ENCODE peak calls at places on chromosomes 3 and 15, in ten cellular contexts. One of them, this sample, is unnamed.

GRCh38 chr3:45659661-45660566 is 29.3 kb upstream of the SACM1L start:
- DNase-seq in mammary epithelial cell: no peak
- DNase-seq in brain microvascular endothelial cell: peak
- DNase-seq in IMR-90: peak
- DNase-seq in activated CD8-positive, alpha-beta T cell treated with anti-CD3 and anti-CD28 coated beads for 36 hours: peak
- DNase-seq in psoas muscle: peak
- DNase-seq in fibroblast of pulmonary artery: peak
- DNase-seq in dorsolateral prefrontal cortex: peak
- DNase-seq in neural crest cell: peak
- DNase-seq in MM.1S: peak
- DNase-seq in this sample: no peak

GRCh38 chr3:174206607-174207192 is 652.4 kb upstream of the NAALADL2 start:
- DNase-seq in mammary epithelial cell: no peak
- DNase-seq in brain microvascular endothelial cell: no peak
- DNase-seq in IMR-90: no peak
- DNase-seq in activated CD8-positive, alpha-beta T cell treated with anti-CD3 and anti-CD28 coated beads for 36 hours: no peak
- DNase-seq in psoas muscle: no peak
- DNase-seq in fibroblast of pulmonary artery: no peak
- DNase-seq in dorsolateral prefrontal cortex: no peak
- DNase-seq in neural crest cell: no peak
- DNase-seq in MM.1S: no peak
- DNase-seq in this sample: no peak

GRCh38 chr3:126509565-126510322 is 7.8 kb downstream of the UROC1 start:
- DNase-seq in mammary epithelial cell: peak
- DNase-seq in brain microvascular endothelial cell: no peak
- DNase-seq in IMR-90: no peak
- DNase-seq in activated CD8-positive, alpha-beta T cell treated with anti-CD3 and anti-CD28 coated beads for 36 hours: no peak
- DNase-seq in psoas muscle: peak
- DNase-seq in fibroblast of pulmonary artery: no peak
- DNase-seq in dorsolateral prefrontal cortex: no peak
- DNase-seq in neural crest cell: no peak
- DNase-seq in MM.1S: no peak
- DNase-seq in this sample: no peak

GRCh38 chr15:100853676-100854440 is 25.8 kb upstream of the ALDH1A3 start:
- DNase-seq in mammary epithelial cell: no peak
- DNase-seq in brain microvascular endothelial cell: no peak
- DNase-seq in IMR-90: no peak
- DNase-seq in activated CD8-positive, alpha-beta T cell treated with anti-CD3 and anti-CD28 coated beads for 36 hours: no peak
- DNase-seq in psoas muscle: no peak
- DNase-seq in fibroblast of pulmonary artery: no peak
- DNase-seq in dorsolateral prefrontal cortex: no peak
- DNase-seq in neural crest cell: no peak
- DNase-seq in MM.1S: no peak
- DNase-seq in this sample: no peak

GRCh38 chr3:12427551-12427950 is 56.7 kb upstream of the TSEN2 start:
- DNase-seq in mammary epithelial cell: no peak
- DNase-seq in brain microvascular endothelial cell: no peak
- DNase-seq in IMR-90: no peak
- DNase-seq in activated CD8-positive, alpha-beta T cell treated with anti-CD3 and anti-CD28 coated beads for 36 hours: no peak
- DNase-seq in psoas muscle: no peak
- DNase-seq in fibroblast of pulmonary artery: no peak
- DNase-seq in dorsolateral prefrontal cortex: no peak
- DNase-seq in neural crest cell: no peak
- DNase-seq in MM.1S: no peak
- DNase-seq in this sample: no peak

GRCh38 chr15:40782609-40783227 is 12.9 kb downstream of the C15orf62 start:
- DNase-seq in mammary epithelial cell: peak
- DNase-seq in brain microvascular endothelial cell: no peak
- DNase-seq in IMR-90: no peak
- DNase-seq in activated CD8-positive, alpha-beta T cell treated with anti-CD3 and anti-CD28 coated beads for 36 hours: peak
- DNase-seq in psoas muscle: peak
- DNase-seq in fibroblast of pulmonary artery: no peak
- DNase-seq in dorsolateral prefrontal cortex: no peak
- DNase-seq in neural crest cell: peak
- DNase-seq in MM.1S: peak
- DNase-seq in this sample: peak

GRCh38 chr3:150020527-150020926 is 49.8 kb upstream of the PFN2 start:
- DNase-seq in mammary epithelial cell: peak
- DNase-seq in brain microvascular endothelial cell: peak
- DNase-seq in IMR-90: peak
- DNase-seq in activated CD8-positive, alpha-beta T cell treated with anti-CD3 and anti-CD28 coated beads for 36 hours: no peak
- DNase-seq in psoas muscle: no peak
- DNase-seq in fibroblast of pulmonary artery: peak
- DNase-seq in dorsolateral prefrontal cortex: no peak
- DNase-seq in neural crest cell: no peak
- DNase-seq in MM.1S: no peak
- DNase-seq in this sample: no peak

GRCh38 chr15:24943361-24943760 is 11.4 kb upstream of the SNRPN start:
- DNase-seq in mammary epithelial cell: no peak
- DNase-seq in brain microvascular endothelial cell: no peak
- DNase-seq in IMR-90: no peak
- DNase-seq in activated CD8-positive, alpha-beta T cell treated with anti-CD3 and anti-CD28 coated beads for 36 hours: no peak
- DNase-seq in psoas muscle: no peak
- DNase-seq in fibroblast of pulmonary artery: no peak
- DNase-seq in dorsolateral prefrontal cortex: no peak
- DNase-seq in neural crest cell: no peak
- DNase-seq in MM.1S: no peak
- DNase-seq in this sample: no peak

GRCh38 chr3:137647179-137647578 is 116.9 kb upstream of the SOX14 start:
- DNase-seq in mammary epithelial cell: no peak
- DNase-seq in brain microvascular endothelial cell: no peak
- DNase-seq in IMR-90: no peak
- DNase-seq in activated CD8-positive, alpha-beta T cell treated with anti-CD3 and anti-CD28 coated beads for 36 hours: no peak
- DNase-seq in psoas muscle: no peak
- DNase-seq in fibroblast of pulmonary artery: no peak
- DNase-seq in dorsolateral prefrontal cortex: no peak
- DNase-seq in neural crest cell: no peak
- DNase-seq in MM.1S: no peak
- DNase-seq in this sample: no peak

GRCh38 chr3:71369733-71370391 is 213.7 kb downstream of the FOXP1 start:
- DNase-seq in mammary epithelial cell: no peak
- DNase-seq in brain microvascular endothelial cell: no peak
- DNase-seq in IMR-90: peak
- DNase-seq in activated CD8-positive, alpha-beta T cell treated with anti-CD3 and anti-CD28 coated beads for 36 hours: no peak
- DNase-seq in psoas muscle: no peak
- DNase-seq in fibroblast of pulmonary artery: peak
- DNase-seq in dorsolateral prefrontal cortex: no peak
- DNase-seq in neural crest cell: no peak
- DNase-seq in MM.1S: no peak
- DNase-seq in this sample: no peak

GRCh38 chr3:51933471-51934138 is 8.1 kb downstream of the RRP9 start:
- DNase-seq in mammary epithelial cell: no peak
- DNase-seq in brain microvascular endothelial cell: no peak
- DNase-seq in IMR-90: no peak
- DNase-seq in activated CD8-positive, alpha-beta T cell treated with anti-CD3 and anti-CD28 coated beads for 36 hours: no peak
- DNase-seq in psoas muscle: no peak
- DNase-seq in fibroblast of pulmonary artery: no peak
- DNase-seq in dorsolateral prefrontal cortex: no peak
- DNase-seq in neural crest cell: no peak
- DNase-seq in MM.1S: no peak
- DNase-seq in this sample: no peak

GRCh38 chr3:142947799-142948575 is 15.5 kb downstream of the PAQR9 start:
- DNase-seq in mammary epithelial cell: peak
- DNase-seq in brain microvascular endothelial cell: peak
- DNase-seq in IMR-90: peak
- DNase-seq in activated CD8-positive, alpha-beta T cell treated with anti-CD3 and anti-CD28 coated beads for 36 hours: peak
- DNase-seq in psoas muscle: no peak
- DNase-seq in fibroblast of pulmonary artery: no peak
- DNase-seq in dorsolateral prefrontal cortex: no peak
- DNase-seq in neural crest cell: no peak
- DNase-seq in MM.1S: no peak
- DNase-seq in this sample: no peak

GRCh38 chr15:75649045-75649761 is 1.5 kb downstream of the SNX33 start:
- DNase-seq in mammary epithelial cell: no peak
- DNase-seq in brain microvascular endothelial cell: no peak
- DNase-seq in IMR-90: no peak
- DNase-seq in activated CD8-positive, alpha-beta T cell treated with anti-CD3 and anti-CD28 coated beads for 36 hours: no peak
- DNase-seq in psoas muscle: no peak
- DNase-seq in fibroblast of pulmonary artery: no peak
- DNase-seq in dorsolateral prefrontal cortex: no peak
- DNase-seq in neural crest cell: no peak
- DNase-seq in MM.1S: no peak
- DNase-seq in this sample: no peak

GRCh38 chr3:12967751-12968209 is 105.4 kb downstream of the IQSEC1 start:
- DNase-seq in mammary epithelial cell: peak
- DNase-seq in brain microvascular endothelial cell: peak
- DNase-seq in IMR-90: peak
- DNase-seq in activated CD8-positive, alpha-beta T cell treated with anti-CD3 and anti-CD28 coated beads for 36 hours: peak
- DNase-seq in psoas muscle: peak
- DNase-seq in fibroblast of pulmonary artery: peak
- DNase-seq in dorsolateral prefrontal cortex: peak
- DNase-seq in neural crest cell: peak
- DNase-seq in MM.1S: peak
- DNase-seq in this sample: peak

GRCh38 chr15:66401130-66402021 is 14.7 kb downstream of the MAP2K1 start:
- DNase-seq in mammary epithelial cell: peak
- DNase-seq in brain microvascular endothelial cell: no peak
- DNase-seq in IMR-90: no peak
- DNase-seq in activated CD8-positive, alpha-beta T cell treated with anti-CD3 and anti-CD28 coated beads for 36 hours: peak
- DNase-seq in psoas muscle: no peak
- DNase-seq in fibroblast of pulmonary artery: no peak
- DNase-seq in dorsolateral prefrontal cortex: no peak
- DNase-seq in neural crest cell: no peak
- DNase-seq in MM.1S: no peak
- DNase-seq in this sample: no peak

GRCh38 chr3:84983490-84983889 is 24.7 kb downstream of the CADM2 start:
- DNase-seq in mammary epithelial cell: no peak
- DNase-seq in brain microvascular endothelial cell: no peak
- DNase-seq in IMR-90: no peak
- DNase-seq in activated CD8-positive, alpha-beta T cell treated with anti-CD3 and anti-CD28 coated beads for 36 hours: no peak
- DNase-seq in psoas muscle: no peak
- DNase-seq in fibroblast of pulmonary artery: no peak
- DNase-seq in dorsolateral prefrontal cortex: no peak
- DNase-seq in neural crest cell: no peak
- DNase-seq in MM.1S: no peak
- DNase-seq in this sample: no peak

DNA sequence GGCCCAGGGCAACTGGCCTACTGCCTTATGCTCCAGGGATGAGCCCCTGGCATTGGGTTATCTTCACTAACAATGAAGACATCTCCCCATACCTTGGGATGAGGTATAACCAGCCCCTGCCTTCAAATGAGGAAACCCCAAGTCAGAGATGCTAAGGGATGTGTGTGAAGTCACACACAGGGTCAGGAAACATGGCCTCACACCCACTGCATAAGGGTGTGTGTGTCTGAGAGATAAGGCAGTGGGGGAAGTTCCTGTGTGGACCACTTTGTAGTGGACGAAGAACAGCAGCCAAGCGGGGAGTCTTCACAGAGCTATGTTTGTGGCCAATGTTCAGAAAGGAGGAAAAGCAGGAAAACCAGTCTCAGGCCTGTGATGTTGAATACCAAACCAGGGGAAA is 10.5 kb downstream of the ELP6 start:
- DNase-seq in mammary epithelial cell: no peak
- DNase-seq in brain microvascular endothelial cell: no peak
- DNase-seq in IMR-90: no peak
- DNase-seq in activated CD8-positive, alpha-beta T cell treated with anti-CD3 and anti-CD28 coated beads for 36 hours: no peak
- DNase-seq in psoas muscle: no peak
- DNase-seq in fibroblast of pulmonary artery: no peak
- DNase-seq in dorsolateral prefrontal cortex: no peak
- DNase-seq in neural crest cell: no peak
- DNase-seq in MM.1S: no peak
- DNase-seq in this sample: no peak
- TF ChIP-seq CTCF in mammary epithelial cell: no peak
- TF ChIP-seq CTCF in brain microvascular endothelial cell: no peak
- TF ChIP-seq CTCF in IMR-90: no peak
- TF ChIP-seq CTCF in activated CD8-positive, alpha-beta T cell treated with anti-CD3 and anti-CD28 coated beads for 36 hours: no peak
- TF ChIP-seq CTCF in psoas muscle: no peak
- TF ChIP-seq CTCF in fibroblast of pulmonary artery: no peak
- TF ChIP-seq CTCF in dorsolateral prefrontal cortex: no peak
- TF ChIP-seq CTCF in neural crest cell: no peak
- TF ChIP-seq CTCF in MM.1S: no peak
- TF ChIP-seq CTCF in this sample: no peak

GRCh38 chr3:157204431-157204830 is 44.5 kb upstream of the CCNL1 start:
- DNase-seq in mammary epithelial cell: peak
- DNase-seq in brain microvascular endothelial cell: no peak
- DNase-seq in IMR-90: peak
- DNase-seq in activated CD8-positive, alpha-beta T cell treated with anti-CD3 and anti-CD28 coated beads for 36 hours: no peak
- DNase-seq in psoas muscle: no peak
- DNase-seq in fibroblast of pulmonary artery: peak
- DNase-seq in dorsolateral prefrontal cortex: no peak
- DNase-seq in neural crest cell: no peak
- DNase-seq in MM.1S: peak
- DNase-seq in this sample: no peak
- TF ChIP-seq CTCF in mammary epithelial cell: peak
- TF ChIP-seq CTCF in brain microvascular endothelial cell: peak
- TF ChIP-seq CTCF in IMR-90: peak
- TF ChIP-seq CTCF in activated CD8-positive, alpha-beta T cell treated with anti-CD3 and anti-CD28 coated beads for 36 hours: no peak
- TF ChIP-seq CTCF in psoas muscle: peak
- TF ChIP-seq CTCF in fibroblast of pulmonary artery: peak
- TF ChIP-seq CTCF in dorsolateral prefrontal cortex: peak
- TF ChIP-seq CTCF in neural crest cell: peak
- TF ChIP-seq CTCF in MM.1S: peak
- TF ChIP-seq CTCF in this sample: no peak

DNA sequence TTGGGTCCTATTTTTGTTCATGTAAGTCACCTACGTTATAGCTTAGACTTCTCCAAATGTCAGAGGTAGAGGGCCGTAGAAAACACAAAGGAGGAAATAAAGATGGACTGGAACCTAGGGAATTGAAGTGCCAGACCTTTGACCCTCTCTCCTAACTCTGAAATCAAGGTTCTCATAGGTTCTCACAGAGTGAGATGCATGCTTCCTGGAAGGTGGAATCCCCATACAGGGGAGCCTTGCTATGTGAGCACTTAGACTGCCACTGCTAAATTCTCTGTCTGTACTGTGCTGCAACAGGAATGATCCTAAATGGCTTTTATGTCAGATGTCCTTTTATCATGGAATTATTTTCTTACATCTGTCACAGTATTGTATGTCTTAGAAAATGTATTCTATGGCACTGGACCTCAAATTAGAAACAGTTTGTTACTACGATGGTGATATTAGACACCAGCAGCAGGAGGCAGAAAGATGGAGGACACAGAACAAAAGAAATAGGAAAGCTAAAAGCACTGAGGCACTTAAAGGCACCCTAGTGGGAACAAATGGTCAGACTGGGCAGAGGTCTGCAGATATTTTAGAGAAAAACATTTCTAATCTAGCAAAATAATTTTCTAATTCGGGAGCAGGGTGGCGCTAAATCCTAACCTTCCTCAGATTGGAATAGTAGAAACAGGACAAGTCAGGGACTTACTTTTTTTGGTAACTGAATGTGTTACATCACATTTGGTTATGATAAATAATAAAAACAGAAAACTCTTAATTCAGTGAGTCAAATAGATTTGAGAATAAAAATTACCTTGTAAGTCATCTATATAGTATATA is 60.2 kb upstream of the CDAN1 start:
- DNase-seq in mammary epithelial cell: no peak
- DNase-seq in brain microvascular endothelial cell: peak
- DNase-seq in IMR-90: peak
- DNase-seq in activated CD8-positive, alpha-beta T cell treated with anti-CD3 and anti-CD28 coated beads for 36 hours: no peak
- DNase-seq in psoas muscle: no peak
- DNase-seq in fibroblast of pulmonary artery: peak
- DNase-seq in dorsolateral prefrontal cortex: no peak
- DNase-seq in neural crest cell: no peak
- DNase-seq in MM.1S: no peak
- DNase-seq in this sample: no peak
- TF ChIP-seq CTCF in mammary epithelial cell: peak
- TF ChIP-seq CTCF in brain microvascular endothelial cell: no peak
- TF ChIP-seq CTCF in IMR-90: peak
- TF ChIP-seq CTCF in activated CD8-positive, alpha-beta T cell treated with anti-CD3 and anti-CD28 coated beads for 36 hours: no peak
- TF ChIP-seq CTCF in psoas muscle: no peak
- TF ChIP-seq CTCF in fibroblast of pulmonary artery: peak
- TF ChIP-seq CTCF in dorsolateral prefrontal cortex: no peak
- TF ChIP-seq CTCF in neural crest cell: peak
- TF ChIP-seq CTCF in MM.1S: no peak
- TF ChIP-seq CTCF in this sample: no peak

GRCh38 chr3:124049203-124049748 is 57.4 kb upstream of the ROPN1 start:
- DNase-seq in mammary epithelial cell: no peak
- DNase-seq in brain microvascular endothelial cell: no peak
- DNase-seq in IMR-90: no peak
- DNase-seq in activated CD8-positive, alpha-beta T cell treated with anti-CD3 and anti-CD28 coated beads for 36 hours: no peak
- DNase-seq in psoas muscle: no peak
- DNase-seq in fibroblast of pulmonary artery: no peak
- DNase-seq in dorsolateral prefrontal cortex: no peak
- DNase-seq in neural crest cell: no peak
- DNase-seq in MM.1S: no peak
- DNase-seq in this sample: no peak
- TF ChIP-seq CTCF in mammary epithelial cell: no peak
- TF ChIP-seq CTCF in brain microvascular endothelial cell: no peak
- TF ChIP-seq CTCF in IMR-90: no peak
- TF ChIP-seq CTCF in activated CD8-positive, alpha-beta T cell treated with anti-CD3 and anti-CD28 coated beads for 36 hours: no peak
- TF ChIP-seq CTCF in psoas muscle: no peak
- TF ChIP-seq CTCF in fibroblast of pulmonary artery: no peak
- TF ChIP-seq CTCF in dorsolateral prefrontal cortex: no peak
- TF ChIP-seq CTCF in neural crest cell: no peak
- TF ChIP-seq CTCF in MM.1S: no peak
- TF ChIP-seq CTCF in this sample: no peak